ENCODE peak calls at places on chromosomes 6 and 20, in five cellular contexts. W, V, Q, F and E are unnamed samples.

GRCh38 chr6:25963426-25964123 is 973 bp downstream of the TRIM38 start:
- DNase-seq in W (no peak), F (peak; percentile 28), Q (no peak), V (peak; percentile 87), E (no peak)

GRCh38 chr20:9179193-9179802 is 110.4 kb downstream of the PLCB4 start:
- DNase-seq in V (peak; percentile 36), Q (peak; percentile 68), W (no peak), F (no peak), E (no peak)

GRCh38 chr6:157746897-157747296 is 76.1 kb upstream of the SNX9 start:
- DNase-seq in W (no peak), Q (no peak), F (no peak), V (no peak), E (no peak)

GRCh38 chr6:42404494-42404893 is 47.2 kb downstream of the TRERF1 start:
- DNase-seq in W (no peak), Q (peak; percentile 85), V (peak; percentile 90), F (no peak), E (no peak)

GRCh38 chr6:21922086-21922485 is 328.5 kb downstream of the SOX4 start:
- DNase-seq in W (no peak), F (no peak), V (peak; percentile 84), Q (peak; percentile 45), E (no peak)

GRCh38 chr20:36573798-36574277 is 441 bp downstream of the TGIF2 start:
- DNase-seq in V (no peak), F (peak; percentile 51), W (peak; percentile 91), Q (peak; percentile 33), E (peak; percentile 40)

GRCh38 chr6:108797951-108798671 is 50.1 kb upstream of the ARMC2 start:
- DNase-seq in F (no peak), V (no peak), Q (no peak), W (no peak), E (no peak)

GRCh38 chr6:148620579-148621298 is 126.1 kb upstream of the UST start:
- DNase-seq in F (no peak), V (no peak), W (no peak), Q (no peak), E (no peak)

GRCh38 chr6:133916650-133917151 is 27.8 kb downstream of the TCF21 start:
- DNase-seq in Q (peak; percentile 85), W (peak; percentile 89), V (peak; percentile 97), F (peak; percentile 76), E (peak; percentile 88)

GRCh38 chr6:113903666-113904330 is 46.7 kb downstream of the MARCKS start:
- DNase-seq in F (no peak), Q (peak; percentile 12), V (peak; percentile 28), W (peak; percentile 76), E (no peak)

GRCh38 chr6:152441892-152442291 is 195.3 kb downstream of the SYNE1 start:
- DNase-seq in V (no peak), W (no peak), F (no peak), Q (no peak), E (peak; percentile 70)

DNA sequence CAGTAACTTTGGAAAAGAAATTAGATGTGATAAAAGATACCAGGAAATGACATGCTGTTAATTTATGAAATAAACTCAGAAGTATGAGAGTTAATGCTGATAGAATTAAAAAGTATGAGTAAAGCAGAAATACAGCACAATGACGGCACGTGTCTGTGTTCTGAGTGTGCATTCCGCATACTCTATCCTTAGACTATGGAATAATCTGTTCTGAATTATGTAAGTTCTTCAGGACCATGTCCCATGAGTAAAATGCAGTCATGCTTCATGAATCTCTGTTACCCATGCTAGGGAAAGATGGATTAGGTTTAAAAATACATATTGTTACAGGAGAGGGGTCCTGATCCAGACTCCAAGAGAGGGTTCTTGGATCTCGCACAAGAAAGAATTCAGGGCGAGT is 21.7 kb downstream of the HECA start:
- DNase-seq in F (no peak), V (no peak), W (no peak), Q (peak; percentile 12), E (no peak)
- H3K4me3 ChIP-seq in F (no peak overlapping the region), V (no peak overlapping the region), W (no peak overlapping the region), Q (no peak overlapping the region), E (no peak overlapping the region)

GRCh38 chr6:37483502-37483901 is 16.2 kb downstream of the CCDC167 start:
- DNase-seq in W (no peak), F (no peak), Q (no peak), V (no peak), E (no peak)

GRCh38 chr6:37483917-37484785 is 15.5 kb downstream of the CCDC167 start:
- DNase-seq in F (peak; percentile 59), Q (peak; percentile 61), V (peak; percentile 48), W (peak; percentile 92), E (peak; percentile 87)

GRCh38 chr6:37485259-37485658 is 14.4 kb downstream of the CCDC167 start:
- DNase-seq in F (no peak), W (no peak), V (peak; percentile 50), Q (peak; percentile 29), E (peak; percentile 81)

GRCh38 chr6:37486440-37486839 is 13.3 kb downstream of the CCDC167 start:
- DNase-seq in V (no peak), F (no peak), W (no peak), Q (no peak), E (no peak)

DNA sequence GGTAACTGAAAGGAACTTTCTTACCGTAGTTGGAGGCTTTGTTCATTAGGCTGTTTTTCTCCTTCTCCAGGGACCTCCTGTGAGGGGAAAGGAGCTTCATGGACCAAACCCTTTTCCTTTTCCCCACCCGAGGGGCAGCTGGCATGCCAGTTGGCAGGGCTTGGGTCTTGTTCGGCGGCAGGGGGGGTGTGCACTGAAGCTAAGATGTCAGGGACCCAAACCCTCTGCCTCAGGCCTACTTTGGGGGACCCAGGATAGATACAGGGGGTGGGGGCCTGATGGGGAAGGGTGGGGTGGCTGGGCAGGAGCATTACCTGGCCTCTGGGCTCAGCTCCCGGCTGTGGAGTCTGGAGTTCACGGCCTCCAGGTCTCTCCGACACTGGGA is 14.9 kb downstream of the CCDC167 start:
- DNase-seq in Q (no peak), W (no peak), V (no peak), F (no peak), E (no peak)
- H3K27ac ChIP-seq in Q (no peak overlapping the region), W (no peak overlapping the region), V (no peak overlapping the region), F (no peak overlapping the region), E (peak overlapping the region; percentile 20)

GRCh38 chr6:168711666-168712300 is 270.8 kb downstream of the SMOC2 start:
- DNase-seq in W (no peak), F (no peak), Q (no peak), V (no peak), E (no peak)

GRCh38 chr6:168709440-168709839 is 268.5 kb downstream of the SMOC2 start:
- DNase-seq in Q (no peak), W (no peak), V (no peak), F (no peak), E (no peak)

GRCh38 chr6:168713013-168713412 is 272.0 kb downstream of the SMOC2 start:
- DNase-seq in Q (no peak), V (no peak), W (no peak), F (no peak), E (no peak)

GRCh38 chr6:168709991-168710390 is 269.0 kb downstream of the SMOC2 start:
- DNase-seq in Q (no peak), W (no peak), V (no peak), F (no peak), E (no peak)

DNA sequence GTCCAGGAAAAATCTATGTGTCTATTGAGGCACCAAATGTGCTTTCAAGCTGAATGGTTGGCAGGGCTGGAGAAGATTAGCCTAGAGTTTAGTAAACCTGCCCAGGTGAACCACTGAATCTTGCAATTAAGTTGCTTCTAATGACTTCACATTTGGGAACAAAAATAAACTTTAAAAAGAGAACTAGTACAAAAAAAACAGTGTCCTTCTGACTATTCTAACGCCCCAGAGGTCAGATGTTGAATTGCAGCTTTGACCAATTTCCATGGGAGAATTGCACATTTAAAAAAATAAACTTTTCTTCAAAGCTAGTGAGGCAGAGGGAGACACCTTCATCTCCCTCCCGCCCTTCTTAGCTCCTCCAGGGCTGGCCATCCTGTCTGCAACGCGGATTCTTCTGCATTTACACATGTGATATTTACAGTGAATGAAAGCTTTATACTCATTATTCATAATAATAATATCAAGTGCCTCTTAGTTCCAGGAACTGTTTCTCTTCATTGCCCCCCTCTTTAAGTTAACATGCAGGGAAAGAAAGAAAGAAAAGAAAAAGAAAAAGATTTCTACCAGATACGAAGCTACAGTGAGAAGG is 270.2 kb downstream of the SMOC2 start:
- DNase-seq in V (no peak), F (no peak), W (no peak), Q (peak; percentile 19), E (no peak)
- H3K4me3 ChIP-seq in V (no peak overlapping the region), F (no peak overlapping the region), W (no peak overlapping the region), Q (no peak overlapping the region), E (no peak overlapping the region)

GRCh38 chr20:25280574-25281535 is 33.0 kb downstream of the PYGB start:
- DNase-seq in Q (no peak), W (peak; percentile 79), F (no peak), V (no peak), E (peak; percentile 3)
- H3K27ac ChIP-seq in Q (no peak overlapping the region), W (no peak overlapping the region), F (no peak overlapping the region), V (no peak overlapping the region), E (no peak overlapping the region)

DNA sequence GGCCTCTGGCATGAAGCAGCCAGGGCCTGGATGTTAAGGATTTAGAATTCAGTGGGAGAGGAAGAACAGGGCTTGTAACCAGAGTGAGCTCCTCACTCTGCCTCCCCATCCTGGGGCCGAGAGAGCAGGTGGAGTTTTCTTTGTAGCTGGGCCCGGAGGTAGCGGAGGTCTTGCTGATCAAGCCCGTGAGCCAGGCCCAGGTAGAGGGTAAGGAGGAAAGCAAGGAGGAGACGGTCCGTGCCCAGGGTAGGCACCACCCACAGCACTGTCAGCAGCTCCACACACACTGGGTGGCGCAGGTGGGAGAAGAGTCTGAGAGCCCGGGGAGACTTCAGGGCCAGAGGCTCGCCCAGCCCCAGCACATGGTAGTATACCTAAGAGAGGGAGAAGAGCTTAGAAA is 2.1 kb upstream of the PPP1R18 start:
- DNase-seq in W (peak; percentile 88), V (no peak), F (peak; percentile 82), Q (no peak), E (no peak)
- H3K4me3 ChIP-seq in W (peak overlapping the region; percentile 91), V (no peak overlapping the region), F (peak overlapping the region; percentile 95), Q (peak overlapping the region; percentile 100), E (no peak overlapping the region)

DNA sequence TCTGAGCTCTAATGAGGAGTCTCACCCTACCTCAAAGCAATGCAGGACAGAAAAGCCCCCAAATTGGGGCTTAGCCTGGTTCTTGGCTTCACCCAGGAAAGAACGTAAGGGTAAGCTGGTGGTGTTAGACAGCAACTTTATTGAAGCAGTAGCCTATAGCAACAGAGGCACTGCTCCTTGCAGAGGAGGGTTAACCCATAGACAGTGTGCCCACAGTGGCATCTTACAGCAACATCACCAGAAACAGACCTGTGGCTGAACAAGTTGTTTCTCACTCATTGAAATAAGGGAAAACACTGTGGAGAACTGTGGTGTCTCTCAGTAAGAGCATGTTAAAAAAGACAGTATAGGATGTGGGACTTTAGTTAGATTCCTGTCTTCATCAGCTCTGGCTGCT is 80.4 kb upstream of the SPTLC3 start:
- DNase-seq in Q (peak; percentile 9), V (no peak), F (no peak), W (no peak), E (no peak)
- H3K27ac ChIP-seq in Q (no peak overlapping the region), V (no peak overlapping the region), F (no peak overlapping the region), W (no peak overlapping the region), E (no peak overlapping the region)

GRCh38 chr6:166307981-166308768 is at the start of gene PRR18:
- DNase-seq in F (peak; percentile 65), W (peak; percentile 74), Q (peak; percentile 31), V (peak; percentile 40), E (peak; percentile 53)
- H3K4me3 ChIP-seq in F (peak within 1 kb of the TSS; percentile 62), W (peak within 1 kb of the TSS; percentile 43), Q (peak within 1 kb of the TSS; percentile 50), V (no peak within 1 kb of the TSS), E (peak within 1 kb of the TSS; percentile 72)

DNA sequence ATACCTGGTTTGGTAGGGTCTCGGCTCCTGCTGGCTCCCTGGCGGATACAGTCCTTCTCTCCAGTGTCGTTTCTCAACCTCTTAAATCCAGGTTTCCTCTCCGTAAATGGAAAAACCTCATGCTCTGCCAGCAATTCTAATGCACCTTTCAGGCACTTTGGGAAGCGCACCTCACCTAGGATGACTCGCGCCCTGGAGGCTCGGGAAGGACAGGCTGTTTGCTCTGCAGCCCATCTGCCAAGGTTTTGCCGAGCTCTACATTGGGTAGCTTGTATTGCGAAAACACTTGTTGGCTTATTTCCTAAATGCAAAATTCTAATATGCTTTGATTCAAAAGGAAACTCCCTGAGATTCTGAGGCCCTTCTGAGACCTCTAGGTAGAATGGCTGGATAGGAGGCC is 102.6 kb upstream of the MLN start:
- DNase-seq in V (no peak), W (no peak), F (no peak), Q (no peak), E (no peak)
- H3K27ac ChIP-seq in V (no peak overlapping the region), W (no peak overlapping the region), F (no peak overlapping the region), Q (no peak overlapping the region), E (peak overlapping the region; percentile 2)